ENCODE peak calls at places on chromosomes 16 and 17, in four cellular contexts. K is HCT116, R is MM.1S, D is PC-3. T is an unnamed sample. For H3K9me2 and H3K27me3, the result is how much of the 10 kb centered on the place peaks cover.

GRCh38 chr16:83706394-83706793 is 101.4 kb upstream of the HSBP1 start:
- DNase-seq in K (no peak), R (no peak), D (no peak), T (no peak)

GRCh38 chr17:10792156-10792555 is 11.7 kb downstream of the TMEM238L start:
- DNase-seq in K (no peak), R (no peak), D (no peak), T (peak)

GRCh38 chr16:18841833-18842525 is 40.6 kb upstream of the ARL6IP1 start:
- DNase-seq in K (no peak), R (no peak), D (no peak), T (no peak)

GRCh38 chr16:24322106-24322505 is 66.0 kb downstream of the CACNG3 start:
- DNase-seq in K (no peak), R (no peak), D (no peak), T (no peak)

GRCh38 chr17:1390422-1391367 is 9.3 kb downstream of the YWHAE start:
- DNase-seq in K (no peak), R (no peak), D (no peak), T (no peak)

GRCh38 chr17:61411114-61411943 is 11.7 kb downstream of the TBX2 start:
- DNase-seq in K (no peak), R (peak), D (peak), T (no peak)

GRCh38 chr16:67668495-67669157 is 2.0 kb downstream of the C16orf86 start:
- DNase-seq in K (no peak), R (no peak), D (no peak), T (peak)

GRCh38 chr17:74780443-74781238 is 4.5 kb upstream of the NAT9 start:
- DNase-seq in K (peak), R (peak), D (peak), T (peak)

GRCh38 chr16:4691666-4692412 is 1.5 kb upstream of the NUDT16L1 start:
- DNase-seq in K (no peak), R (no peak), D (no peak), T (no peak)

GRCh38 chr16:73993878-73994277 is 302.7 kb upstream of the PSMD7 start:
- DNase-seq in K (no peak), R (no peak), D (no peak), T (no peak)

GRCh38 chr16:14549789-14550153 is 80.3 kb downstream of the PARN start:
- DNase-seq in K (no peak), R (no peak), D (no peak), T (no peak)

GRCh38 chr16:12099451-12100123 is 123.1 kb downstream of the SNX29 start:
- DNase-seq in K (no peak), R (no peak), D (no peak), T (no peak)

GRCh38 chr17:45170976-45171337 is 9.3 kb downstream of the HEXIM2 start:
- DNase-seq in K (peak), R (no peak), D (peak), T (no peak)

GRCh38 chr16:2826591-2827480 is 3.3 kb upstream of the ZG16B start:
- DNase-seq in K (no peak), R (no peak), D (no peak), T (no peak)

GRCh38 chr17:50835563-50836231 is at the start of gene WFIKKN2:
- DNase-seq in K (no peak), R (no peak), D (no peak), T (no peak)
- H3K9me2 ChIP-seq in K (under half), R (under half), D (under half), T (under half)

GRCh38 chr17:38559025-38559879 is 46.5 kb downstream of the SRCIN1 start:
- DNase-seq in K (peak), R (peak), D (no peak), T (peak)
- H3K4me3 ChIP-seq in K (peak), R (peak), D (no peak), T (peak)

DNA sequence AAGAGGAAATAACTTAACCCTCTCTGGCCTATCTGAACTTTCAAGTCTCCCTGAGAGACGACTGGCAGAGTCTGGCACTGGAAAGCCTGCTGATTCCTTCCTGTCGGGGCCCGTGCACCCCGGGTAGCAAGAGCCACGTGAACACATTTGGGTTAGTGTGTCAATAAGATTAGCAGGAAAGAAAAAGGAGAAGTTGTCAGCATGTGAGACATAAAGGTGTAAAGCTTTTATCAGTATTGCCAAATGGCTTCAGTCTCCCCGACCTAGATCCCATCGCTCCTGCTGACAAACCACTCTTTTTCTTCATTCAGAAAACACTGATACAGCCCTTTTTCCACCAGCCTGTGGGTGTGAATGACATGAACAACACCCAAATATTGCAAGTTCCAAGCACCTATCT is 74.4 kb downstream of the CCT6B start:
- DNase-seq in K (no peak), R (no peak), D (no peak), T (no peak)
- H3K27me3 ChIP-seq in K (half or more), R (under half), D (under half), T (under half)

DNA sequence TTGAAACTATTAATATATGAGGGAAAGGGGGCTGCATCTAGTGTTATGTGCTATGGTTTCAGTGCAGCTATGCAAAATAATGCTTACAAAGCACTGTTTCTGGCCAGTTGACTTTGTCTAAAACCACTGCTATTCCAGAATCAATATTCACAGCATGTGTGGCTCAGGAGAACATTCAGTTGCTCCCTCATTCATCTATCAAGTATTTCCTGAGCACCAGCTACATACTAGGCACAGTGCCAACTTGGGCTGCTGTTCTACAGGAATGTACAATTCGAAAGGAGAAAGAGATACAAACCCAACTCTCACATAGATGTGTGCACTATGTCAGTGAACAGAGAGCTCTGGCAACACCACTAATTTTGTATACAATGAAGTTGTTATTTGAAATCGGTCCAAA is 183.0 kb downstream of the PHKB start:
- DNase-seq in K (no peak), R (no peak), D (peak), T (no peak)
- H3K9me2 ChIP-seq in K (under half), R (under half), D (under half), T (under half)

DNA sequence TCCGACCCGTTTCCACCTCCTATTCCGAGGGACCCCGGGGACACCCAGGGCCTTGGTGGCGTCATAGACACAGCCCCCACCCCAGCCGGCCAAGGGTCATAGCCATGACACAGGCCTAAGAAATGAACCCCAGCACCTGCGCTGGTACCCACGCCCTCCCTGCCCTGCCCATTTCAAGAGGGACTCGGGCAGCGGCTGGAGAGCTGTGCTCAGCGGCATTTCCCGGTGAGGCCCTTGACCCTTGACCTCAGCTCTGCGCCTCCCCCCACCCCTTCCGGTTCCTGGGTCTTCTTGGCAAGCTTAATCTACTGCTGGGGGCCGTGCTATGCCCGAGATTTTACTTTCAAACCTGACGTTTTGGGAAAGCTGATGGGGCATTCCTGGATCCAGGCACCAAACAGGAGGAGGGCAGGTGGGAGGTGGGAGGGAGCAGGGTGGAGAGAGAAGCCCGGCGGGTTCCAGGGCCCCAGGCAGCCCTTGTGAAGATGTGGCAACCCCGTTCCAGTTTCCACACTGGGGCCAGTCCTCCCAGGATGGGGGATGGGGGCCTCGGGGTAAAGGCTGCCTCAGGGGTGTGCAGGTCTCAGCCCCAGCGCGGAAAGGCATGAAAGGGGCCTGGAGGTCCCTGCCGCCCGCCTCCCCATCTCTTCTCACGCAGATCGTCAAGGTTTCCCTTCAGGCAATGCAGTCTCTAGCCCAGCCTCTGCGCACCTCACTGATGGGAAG is at the start of gene SLC22A31:
- DNase-seq in K (no peak), R (no peak), D (no peak), T (no peak)
- H3K4me3 ChIP-seq in K (peak), R (no peak), D (peak), T (no peak)

GRCh38 chr16:85606920-85607319 is 6.2 kb upstream of the GSE1 start:
- DNase-seq in K (no peak), R (no peak), D (no peak), T (no peak)

GRCh38 chr16:85607331-85607765 is 5.8 kb upstream of the GSE1 start:
- DNase-seq in K (no peak), R (no peak), D (no peak), T (peak)

GRCh38 chr16:85607796-85608514 is 5.2 kb upstream of the GSE1 start:
- DNase-seq in K (no peak), R (no peak), D (no peak), T (no peak)

GRCh38 chr16:85605051-85605911 is 7.8 kb upstream of the GSE1 start:
- DNase-seq in K (no peak), R (no peak), D (no peak), T (no peak)

DNA sequence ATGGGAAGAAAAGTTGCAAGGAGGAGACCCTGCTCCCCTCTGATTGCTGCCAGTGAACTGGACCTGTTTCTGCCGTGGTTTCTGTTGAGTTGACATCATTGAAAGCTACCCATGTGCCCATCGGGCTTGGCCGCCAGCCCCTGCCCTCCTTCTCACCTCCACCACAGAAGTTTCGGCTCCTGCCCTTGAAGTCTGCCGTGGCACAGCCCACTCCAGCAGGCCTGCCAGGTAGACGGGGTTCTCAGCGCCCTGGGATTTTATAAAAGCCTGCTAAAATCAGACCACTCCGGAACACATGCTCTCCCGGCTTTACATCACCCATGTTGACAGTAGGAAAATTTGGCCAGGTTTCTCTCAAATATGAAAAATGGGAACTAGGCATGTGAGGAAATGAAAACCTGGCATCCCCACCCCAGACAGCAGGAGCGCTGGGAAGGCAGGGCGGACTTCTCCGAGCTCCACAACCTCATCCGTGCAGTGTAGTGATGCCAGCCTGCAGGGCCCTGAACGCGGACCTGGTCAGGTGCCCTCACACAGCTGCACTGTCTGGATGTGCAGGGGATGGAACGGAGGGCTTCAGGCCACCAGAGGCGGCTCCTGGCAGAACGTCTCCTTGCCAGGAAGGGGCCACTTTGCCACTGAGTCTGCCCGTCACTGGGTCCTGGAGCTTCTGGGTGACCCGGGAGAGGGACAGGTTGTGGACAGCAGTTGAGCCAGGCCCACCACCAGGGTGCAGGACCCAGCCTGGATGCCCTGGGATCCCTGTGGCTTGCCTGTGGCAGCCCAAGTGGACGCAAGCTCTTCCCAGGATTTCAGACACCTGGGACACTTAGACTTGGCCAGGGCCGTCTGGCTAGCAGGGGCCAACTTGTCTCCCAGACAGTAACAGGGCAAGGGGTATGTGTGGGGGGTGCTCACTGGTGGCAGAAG is 6.9 kb upstream of the GSE1 start:
- DNase-seq in K (no peak), R (no peak), D (no peak), T (no peak)
- H3K27me3 ChIP-seq in K (under half), R (under half), D (under half), T (under half)

GRCh38 chr17:66114609-66115008 is 77.3 kb downstream of the CEP112 start:
- DNase-seq in K (no peak), R (no peak), D (peak), T (no peak)
- H3K9me2 ChIP-seq in K (under half), R (under half), D (under half), T (under half)

GRCh38 chr16:50245417-50246298 is 20.7 kb upstream of the ADCY7 start:
- DNase-seq in K (peak), R (peak), D (peak), T (peak)

GRCh38 chr16:50248845-50249244 is 17.5 kb upstream of the ADCY7 start:
- DNase-seq in K (no peak), R (no peak), D (no peak), T (peak)

GRCh38 chr16:50246299-50247122 is 19.8 kb upstream of the ADCY7 start:
- DNase-seq in K (no peak), R (no peak), D (no peak), T (peak)

GRCh38 chr16:50247906-50248608 is 18.3 kb upstream of the ADCY7 start:
- DNase-seq in K (no peak), R (no peak), D (no peak), T (peak)

DNA sequence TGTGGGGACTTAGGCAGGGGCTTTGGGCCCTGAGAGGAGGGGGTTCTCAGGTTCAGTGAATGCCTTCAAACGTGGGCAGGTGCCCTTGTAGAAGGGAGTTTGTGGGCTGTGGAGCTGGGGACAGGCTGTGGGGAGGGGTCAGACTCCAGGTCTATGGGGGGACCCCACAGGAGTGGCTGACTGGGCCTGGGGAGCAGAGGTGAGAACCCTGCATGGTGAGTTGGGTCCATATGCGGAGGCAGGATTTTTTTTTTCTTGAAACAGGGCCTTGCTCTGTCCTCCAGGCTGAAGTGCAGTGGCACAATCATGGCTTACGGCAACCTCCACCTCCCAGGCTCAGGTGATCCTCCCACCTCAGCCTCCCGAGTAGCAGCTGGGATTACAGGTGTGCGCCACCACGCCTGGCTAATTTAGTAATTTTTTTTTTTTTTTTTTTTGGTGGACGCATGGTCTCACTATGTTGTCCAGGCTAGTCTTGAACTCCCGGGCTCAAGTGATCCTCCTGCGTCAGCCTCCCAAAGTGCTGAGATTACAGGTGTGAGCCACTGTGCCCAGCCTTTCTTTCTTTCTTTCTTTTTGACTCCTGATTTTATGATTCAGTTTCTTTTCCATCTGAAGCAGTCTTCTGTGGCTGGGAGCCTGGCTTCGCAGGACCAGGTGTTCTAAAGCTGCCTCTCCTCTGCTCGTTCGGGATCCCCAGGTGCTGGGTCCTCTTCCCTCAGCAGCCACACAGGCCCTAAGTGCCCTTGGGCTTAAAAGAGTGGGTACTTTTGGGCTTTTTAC is 19.0 kb upstream of the ADCY7 start:
- DNase-seq in K (no peak), R (no peak), D (no peak), T (peak)
- H3K4me3 ChIP-seq in K (no peak), R (no peak), D (peak), T (no peak)

GRCh38 chr16:28297784-28298510 is 5.6 kb downstream of the SBK1 start:
- DNase-seq in K (no peak), R (no peak), D (no peak), T (no peak)
- H3K27me3 ChIP-seq in K (under half), R (under half), D (under half), T (under half)

T was measured in Karpas-422.